ENCODE peak calls at places on chromosomes 6 and 20, in seven cellular contexts. One of them, this sample, is unnamed. For H3K9me3, the result is how much of the 10 kb centered on the place peaks cover.

GRCh38 chr6:141484726-141485125 is 648.0 kb upstream of the GJE1 start:
- DNase-seq in fibroblast of lung: no peak
- DNase-seq in left lung: no peak
- DNase-seq in tibial artery: no peak
- DNase-seq in lower lobe of right lung: no peak
- DNase-seq in breast epithelium: no peak
- DNase-seq in AG04450: no peak
- DNase-seq in this sample: no peak

GRCh38 chr20:48682529-48683385 is 145.0 kb downstream of the PREX1 start:
- DNase-seq in tibial artery: peak
- DNase-seq in breast epithelium: peak
- DNase-seq in AG04450: peak
- DNase-seq in left lung: peak
- DNase-seq in fibroblast of lung: peak
- DNase-seq in lower lobe of right lung: peak
- DNase-seq in this sample: no peak

GRCh38 chr6:48817714-48818113 is 645.3 kb downstream of the MMUT start:
- DNase-seq in left lung: no peak
- DNase-seq in breast epithelium: no peak
- DNase-seq in fibroblast of lung: peak
- DNase-seq in lower lobe of right lung: no peak
- DNase-seq in tibial artery: no peak
- DNase-seq in AG04450: no peak
- DNase-seq in this sample: no peak

GRCh38 chr6:75438186-75438880 is 55.3 kb downstream of the FILIP1 start:
- DNase-seq in AG04450: no peak
- DNase-seq in fibroblast of lung: no peak
- DNase-seq in tibial artery: no peak
- DNase-seq in breast epithelium: no peak
- DNase-seq in left lung: no peak
- DNase-seq in lower lobe of right lung: no peak
- DNase-seq in this sample: no peak

GRCh38 chr20:52031206-52031573 is 160.4 kb downstream of the ZFP64 start:
- DNase-seq in AG04450: peak
- DNase-seq in left lung: no peak
- DNase-seq in lower lobe of right lung: no peak
- DNase-seq in fibroblast of lung: peak
- DNase-seq in breast epithelium: no peak
- DNase-seq in tibial artery: no peak
- DNase-seq in this sample: no peak

GRCh38 chr6:134787261-134787871 is 162.5 kb downstream of the ALDH8A1 start:
- DNase-seq in left lung: no peak
- DNase-seq in tibial artery: no peak
- DNase-seq in lower lobe of right lung: no peak
- DNase-seq in breast epithelium: no peak
- DNase-seq in AG04450: no peak
- DNase-seq in fibroblast of lung: peak
- DNase-seq in this sample: no peak

GRCh38 chr6:82408952-82409421 is 45.4 kb downstream of the TPBG start:
- DNase-seq in tibial artery: no peak
- DNase-seq in AG04450: no peak
- DNase-seq in breast epithelium: no peak
- DNase-seq in lower lobe of right lung: no peak
- DNase-seq in fibroblast of lung: peak
- DNase-seq in left lung: no peak
- DNase-seq in this sample: no peak

GRCh38 chr20:49568491-49569151 is 684 bp upstream of the PTGIS start:
- DNase-seq in fibroblast of lung: peak
- DNase-seq in tibial artery: peak
- DNase-seq in lower lobe of right lung: no peak
- DNase-seq in breast epithelium: no peak
- DNase-seq in AG04450: no peak
- DNase-seq in left lung: no peak
- DNase-seq in this sample: no peak

GRCh38 chr6:41739041-41739440 is 3.6 kb upstream of the TFEB start:
- DNase-seq in breast epithelium: no peak
- DNase-seq in AG04450: no peak
- DNase-seq in fibroblast of lung: peak
- DNase-seq in left lung: no peak
- DNase-seq in lower lobe of right lung: peak
- DNase-seq in tibial artery: no peak
- DNase-seq in this sample: no peak

GRCh38 chr6:30013296-30013922 is 47.7 kb upstream of the POLR1H start:
- DNase-seq in breast epithelium: no peak
- DNase-seq in lower lobe of right lung: no peak
- DNase-seq in AG04450: no peak
- DNase-seq in left lung: peak
- DNase-seq in tibial artery: no peak
- DNase-seq in fibroblast of lung: no peak
- DNase-seq in this sample: peak

GRCh38 chr6:42766163-42766670 is 15.6 kb upstream of the BICRAL start:
- DNase-seq in left lung: no peak
- DNase-seq in AG04450: no peak
- DNase-seq in tibial artery: no peak
- DNase-seq in fibroblast of lung: peak
- DNase-seq in breast epithelium: no peak
- DNase-seq in lower lobe of right lung: no peak
- DNase-seq in this sample: no peak

GRCh38 chr6:168678588-168678987 is 237.6 kb downstream of the SMOC2 start:
- DNase-seq in tibial artery: no peak
- DNase-seq in AG04450: no peak
- DNase-seq in left lung: no peak
- DNase-seq in lower lobe of right lung: no peak
- DNase-seq in breast epithelium: no peak
- DNase-seq in fibroblast of lung: no peak
- DNase-seq in this sample: no peak

GRCh38 chr6:39226606-39227300 is 2.5 kb downstream of the KCNK5 start:
- DNase-seq in fibroblast of lung: no peak
- DNase-seq in breast epithelium: no peak
- DNase-seq in lower lobe of right lung: no peak
- DNase-seq in left lung: no peak
- DNase-seq in tibial artery: no peak
- DNase-seq in AG04450: no peak
- DNase-seq in this sample: no peak

GRCh38 chr20:31915491-31916280 is 36.2 kb downstream of the PDRG1 start:
- DNase-seq in AG04450: no peak
- DNase-seq in fibroblast of lung: no peak
- DNase-seq in breast epithelium: no peak
- DNase-seq in tibial artery: no peak
- DNase-seq in lower lobe of right lung: no peak
- DNase-seq in left lung: no peak
- DNase-seq in this sample: no peak

GRCh38 chr6:36692220-36692619 is 5.4 kb upstream of the RAB44 start:
- DNase-seq in lower lobe of right lung: peak
- DNase-seq in fibroblast of lung: no peak
- DNase-seq in breast epithelium: no peak
- DNase-seq in AG04450: no peak
- DNase-seq in tibial artery: no peak
- DNase-seq in left lung: no peak
- DNase-seq in this sample: no peak

GRCh38 chr6:121382467-121383121 is 48.3 kb upstream of the TBC1D32 start:
- DNase-seq in lower lobe of right lung: no peak
- DNase-seq in AG04450: no peak
- DNase-seq in tibial artery: no peak
- DNase-seq in left lung: no peak
- DNase-seq in fibroblast of lung: no peak
- DNase-seq in breast epithelium: no peak
- DNase-seq in this sample: no peak

GRCh38 chr6:87029711-87030314 is 65.1 kb downstream of the CGA start:
- DNase-seq in lower lobe of right lung: no peak
- DNase-seq in left lung: no peak
- DNase-seq in breast epithelium: no peak
- DNase-seq in AG04450: peak
- DNase-seq in fibroblast of lung: peak
- DNase-seq in tibial artery: no peak
- DNase-seq in this sample: no peak

GRCh38 chr6:29414588-29414987 is at the start of gene OR12D1:
- DNase-seq in tibial artery: no peak
- DNase-seq in breast epithelium: no peak
- DNase-seq in lower lobe of right lung: no peak
- DNase-seq in fibroblast of lung: no peak
- DNase-seq in left lung: no peak
- DNase-seq in AG04450: no peak
- DNase-seq in this sample: no peak

GRCh38 chr6:23183846-23184245 is 614.5 kb downstream of the HDGFL1 start:
- DNase-seq in fibroblast of lung: no peak
- DNase-seq in breast epithelium: no peak
- DNase-seq in left lung: no peak
- DNase-seq in lower lobe of right lung: no peak
- DNase-seq in AG04450: no peak
- DNase-seq in tibial artery: no peak
- DNase-seq in this sample: no peak

GRCh38 chr20:49392745-49393144 is 89.7 kb downstream of the KCNB1 start:
- DNase-seq in fibroblast of lung: no peak
- DNase-seq in AG04450: no peak
- DNase-seq in lower lobe of right lung: no peak
- DNase-seq in left lung: no peak
- DNase-seq in tibial artery: no peak
- DNase-seq in breast epithelium: no peak
- DNase-seq in this sample: no peak

GRCh38 chr20:40766790-40767529 is 77.9 kb upstream of the MAFB start:
- DNase-seq in AG04450: no peak
- DNase-seq in lower lobe of right lung: no peak
- DNase-seq in tibial artery: no peak
- DNase-seq in left lung: no peak
- DNase-seq in fibroblast of lung: no peak
- DNase-seq in breast epithelium: no peak
- DNase-seq in this sample: no peak

GRCh38 chr6:107977283-107977682 is 19.3 kb upstream of the SEC63 start:
- DNase-seq in AG04450: no peak
- DNase-seq in tibial artery: no peak
- DNase-seq in fibroblast of lung: peak
- DNase-seq in lower lobe of right lung: no peak
- DNase-seq in left lung: no peak
- DNase-seq in breast epithelium: no peak
- DNase-seq in this sample: no peak

GRCh38 chr6:30730611-30731435 is 10.7 kb downstream of the TUBB start:
- DNase-seq in AG04450: no peak
- DNase-seq in tibial artery: peak
- DNase-seq in fibroblast of lung: peak
- DNase-seq in lower lobe of right lung: peak
- DNase-seq in breast epithelium: peak
- DNase-seq in left lung: peak
- DNase-seq in this sample: peak

GRCh38 chr6:131084982-131085381 is 21.9 kb upstream of the EPB41L2 start:
- DNase-seq in left lung: no peak
- DNase-seq in fibroblast of lung: no peak
- DNase-seq in tibial artery: no peak
- DNase-seq in breast epithelium: no peak
- DNase-seq in AG04450: no peak
- DNase-seq in lower lobe of right lung: no peak
- DNase-seq in this sample: no peak

GRCh38 chr6:149261364-149261763 is 56.1 kb upstream of the TAB2 start:
- DNase-seq in fibroblast of lung: no peak
- DNase-seq in tibial artery: no peak
- DNase-seq in AG04450: no peak
- DNase-seq in left lung: no peak
- DNase-seq in lower lobe of right lung: no peak
- DNase-seq in breast epithelium: no peak
- DNase-seq in this sample: no peak

GRCh38 chr6:143594647-143595046 is 83.1 kb upstream of the PHACTR2 start:
- DNase-seq in tibial artery: no peak
- DNase-seq in fibroblast of lung: peak
- DNase-seq in breast epithelium: no peak
- DNase-seq in left lung: no peak
- DNase-seq in AG04450: peak
- DNase-seq in lower lobe of right lung: no peak
- DNase-seq in this sample: no peak

GRCh38 chr20:16220826-16221225 is 352.4 kb downstream of the KIF16B start:
- DNase-seq in AG04450: no peak
- DNase-seq in fibroblast of lung: no peak
- DNase-seq in breast epithelium: no peak
- DNase-seq in tibial artery: no peak
- DNase-seq in lower lobe of right lung: no peak
- DNase-seq in left lung: no peak
- DNase-seq in this sample: no peak

DNA sequence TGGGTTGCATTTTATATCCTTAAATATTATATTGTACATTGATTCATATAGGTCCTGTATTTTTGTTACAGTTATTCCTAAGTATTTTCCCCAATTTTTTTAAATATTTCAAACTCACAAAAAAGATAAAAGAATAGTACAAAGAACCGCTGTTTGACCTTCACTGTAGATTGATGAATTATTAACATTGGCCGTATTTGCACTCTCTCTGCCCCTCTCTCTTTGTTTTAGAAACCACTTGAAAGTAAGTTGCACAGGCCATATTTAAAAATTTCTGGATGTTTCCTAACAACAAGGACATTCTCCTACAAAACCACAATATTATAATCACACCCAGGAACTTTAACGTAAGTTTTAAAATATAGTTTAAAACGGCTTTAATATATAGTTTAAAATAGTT is 72.0 kb upstream of the DUSP22 start:
- DNase-seq in breast epithelium: no peak
- DNase-seq in tibial artery: no peak
- DNase-seq in lower lobe of right lung: no peak
- DNase-seq in AG04450: no peak
- DNase-seq in left lung: no peak
- DNase-seq in fibroblast of lung: no peak
- DNase-seq in this sample: no peak
- H3K9me3 ChIP-seq in breast epithelium: under half
- H3K9me3 ChIP-seq in tibial artery: under half
- H3K9me3 ChIP-seq in lower lobe of right lung: under half
- H3K9me3 ChIP-seq in AG04450: under half
- H3K9me3 ChIP-seq in left lung: under half
- H3K9me3 ChIP-seq in fibroblast of lung: under half
- H3K9me3 ChIP-seq in this sample: under half

GRCh38 chr6:366972-367794 is 24.4 kb upstream of the IRF4 start:
- DNase-seq in tibial artery: no peak
- DNase-seq in left lung: peak
- DNase-seq in breast epithelium: no peak
- DNase-seq in lower lobe of right lung: no peak
- DNase-seq in AG04450: no peak
- DNase-seq in fibroblast of lung: no peak
- DNase-seq in this sample: no peak
- H3K9me3 ChIP-seq in tibial artery: under half
- H3K9me3 ChIP-seq in left lung: under half
- H3K9me3 ChIP-seq in breast epithelium: under half
- H3K9me3 ChIP-seq in lower lobe of right lung: under half
- H3K9me3 ChIP-seq in AG04450: half or more
- H3K9me3 ChIP-seq in fibroblast of lung: under half
- H3K9me3 ChIP-seq in this sample: under half

GRCh38 chr6:111276335-111276734 is 189.0 kb downstream of the SLC16A10 start:
- DNase-seq in fibroblast of lung: no peak
- DNase-seq in lower lobe of right lung: no peak
- DNase-seq in left lung: no peak
- DNase-seq in tibial artery: no peak
- DNase-seq in AG04450: no peak
- DNase-seq in breast epithelium: no peak
- DNase-seq in this sample: no peak
- H3K9me3 ChIP-seq in fibroblast of lung: under half
- H3K9me3 ChIP-seq in lower lobe of right lung: under half
- H3K9me3 ChIP-seq in left lung: under half
- H3K9me3 ChIP-seq in tibial artery: under half
- H3K9me3 ChIP-seq in AG04450: under half
- H3K9me3 ChIP-seq in breast epithelium: under half
- H3K9me3 ChIP-seq in this sample: under half

GRCh38 chr6:9186148-9186547 is 750.8 kb upstream of the SLC35B3 start:
- DNase-seq in tibial artery: no peak
- DNase-seq in AG04450: no peak
- DNase-seq in breast epithelium: no peak
- DNase-seq in fibroblast of lung: no peak
- DNase-seq in left lung: no peak
- DNase-seq in lower lobe of right lung: no peak
- DNase-seq in this sample: no peak
- H3K9me3 ChIP-seq in tibial artery: under half
- H3K9me3 ChIP-seq in AG04450: under half
- H3K9me3 ChIP-seq in breast epithelium: under half
- H3K9me3 ChIP-seq in fibroblast of lung: under half
- H3K9me3 ChIP-seq in left lung: under half
- H3K9me3 ChIP-seq in lower lobe of right lung: under half
- H3K9me3 ChIP-seq in this sample: under half

GRCh38 chr6:3913958-3914337 is 64.8 kb downstream of the FAM50B start:
- DNase-seq in AG04450: no peak
- DNase-seq in tibial artery: no peak
- DNase-seq in fibroblast of lung: no peak
- DNase-seq in breast epithelium: no peak
- DNase-seq in left lung: no peak
- DNase-seq in lower lobe of right lung: no peak
- DNase-seq in this sample: no peak
- H3K9me3 ChIP-seq in AG04450: under half
- H3K9me3 ChIP-seq in tibial artery: under half
- H3K9me3 ChIP-seq in fibroblast of lung: under half
- H3K9me3 ChIP-seq in breast epithelium: under half
- H3K9me3 ChIP-seq in left lung: under half
- H3K9me3 ChIP-seq in lower lobe of right lung: under half
- H3K9me3 ChIP-seq in this sample: under half